ENCODE peak calls at places on chromosomes 11 and 22, in ten cellular contexts. I, A, R, B, D, F, J, Q, Z and X are unnamed samples.

GRCh38 chr22:43885319-43885671 is 6.5 kb downstream of the PNPLA5 start:
- DNase-seq in I (no peak), A (no peak), R (no peak), B (no peak), D (no peak), F (no peak), J (no peak), Q (no peak), Z (no peak), X (no peak)

GRCh38 chr22:40709752-40710413 is 30.6 kb downstream of the MCHR1 start:
- DNase-seq in I (no peak), A (peak), R (no peak), B (no peak), D (no peak), F (no peak), J (no peak), Q (no peak), Z (no peak), X (no peak)

GRCh38 chr22:32206774-32207758 is 2.2 kb upstream of the RFPL2 start:
- DNase-seq in I (no peak), A (peak), R (peak), B (peak), D (peak), F (no peak), J (peak), Q (peak), Z (peak), X (no peak)

GRCh38 chr22:25747245-25747944 is 5.4 kb downstream of the MYO18B start:
- DNase-seq in I (peak), A (no peak), R (peak), B (peak), D (no peak), F (no peak), J (peak), Q (peak), Z (no peak), X (no peak)

GRCh38 chr22:49862408-49862776 is 8.7 kb downstream of the ZBED4 start:
- DNase-seq in I (no peak), A (peak), R (no peak), B (no peak), D (no peak), F (no peak), J (no peak), Q (no peak), Z (no peak), X (no peak)

GRCh38 chr11:117562111-117562510 is 234.5 kb downstream of the CEP164 start:
- DNase-seq in I (no peak), A (no peak), R (no peak), B (no peak), D (no peak), F (no peak), J (no peak), Q (no peak), Z (no peak), X (no peak)

GRCh38 chr11:120537996-120538395 is 26.4 kb downstream of the GRIK4 start:
- DNase-seq in I (no peak), A (no peak), R (no peak), B (no peak), D (no peak), F (no peak), J (no peak), Q (no peak), Z (no peak), X (no peak)

GRCh38 chr11:117723625-117724024 is 73.4 kb downstream of the DSCAML1 start:
- DNase-seq in I (no peak), A (no peak), R (peak), B (no peak), D (no peak), F (no peak), J (no peak), Q (no peak), Z (no peak), X (no peak)

GRCh38 chr11:11347583-11347982 is 5.5 kb downstream of the CSNK2A3 start:
- DNase-seq in I (no peak), A (no peak), R (peak), B (no peak), D (no peak), F (no peak), J (no peak), Q (no peak), Z (no peak), X (no peak)

GRCh38 chr11:22078063-22078462 is 114.8 kb upstream of the ANO5 start:
- DNase-seq in I (no peak), A (no peak), R (no peak), B (no peak), D (no peak), F (no peak), J (no peak), Q (no peak), Z (no peak), X (no peak)

GRCh38 chr11:109123811-109124787 is 297.9 kb upstream of the C11orf87 start:
- DNase-seq in I (no peak), A (no peak), R (no peak), B (peak), D (no peak), F (no peak), J (no peak), Q (peak), Z (no peak), X (no peak)

GRCh38 chr11:87280143-87280542 is 242.4 kb downstream of the TMEM135 start:
- DNase-seq in I (no peak), A (no peak), R (no peak), B (no peak), D (no peak), F (no peak), J (no peak), Q (no peak), Z (no peak), X (no peak)

GRCh38 chr11:67267188-67268035 is 1.1 kb downstream of the GRK2 start:
- DNase-seq in I (no peak), A (no peak), R (peak), B (no peak), D (peak), F (no peak), J (peak), Q (no peak), Z (no peak), X (no peak)

GRCh38 chr11:94882931-94883330 is 90.4 kb downstream of the CWC15 start:
- DNase-seq in I (peak), A (no peak), R (no peak), B (no peak), D (no peak), F (no peak), J (no peak), Q (no peak), Z (no peak), X (no peak)

GRCh38 chr22:25582946-25583345 is 18.5 kb downstream of the GRK3 start:
- DNase-seq in I (no peak), A (no peak), R (no peak), B (peak), D (no peak), F (no peak), J (no peak), Q (peak), Z (no peak), X (no peak)

GRCh38 chr22:27416553-27417427 is 384.8 kb downstream of the MN1 start:
- DNase-seq in I (peak), A (peak), R (no peak), B (peak), D (no peak), F (no peak), J (peak), Q (peak), Z (no peak), X (peak)

GRCh38 chr11:30281476-30282288 is 41.2 kb upstream of the ARL14EP start:
- DNase-seq in I (no peak), A (no peak), R (no peak), B (no peak), D (no peak), F (no peak), J (no peak), Q (no peak), Z (no peak), X (no peak)

GRCh38 chr11:128349650-128350296 is 237.6 kb downstream of the ETS1 start:
- DNase-seq in I (no peak), A (no peak), R (no peak), B (no peak), D (no peak), F (no peak), J (no peak), Q (no peak), Z (no peak), X (no peak)

GRCh38 chr11:116719102-116719501 is 53.7 kb downstream of the BUD13 start:
- DNase-seq in I (no peak), A (no peak), R (no peak), B (no peak), D (no peak), F (no peak), J (peak), Q (no peak), Z (peak), X (no peak)

GRCh38 chr22:48404801-48405447 is 1422.7 kb downstream of the BRD1 start:
- DNase-seq in I (no peak), A (no peak), R (no peak), B (no peak), D (no peak), F (no peak), J (no peak), Q (no peak), Z (no peak), X (no peak)

GRCh38 chr11:1918436-1919315 is 827 bp upstream of the TNNT3 start:
- DNase-seq in I (no peak), A (no peak), R (peak), B (peak), D (no peak), F (no peak), J (no peak), Q (no peak), Z (no peak), X (no peak)

GRCh38 chr11:29324328-29324727 is 692.5 kb downstream of the KCNA4 start:
- DNase-seq in I (no peak), A (no peak), R (no peak), B (no peak), D (no peak), F (no peak), J (no peak), Q (no peak), Z (no peak), X (no peak)

GRCh38 chr11:65968600-65969482 is 7.3 kb downstream of the SART1 start:
- DNase-seq in I (no peak), A (no peak), R (no peak), B (no peak), D (no peak), F (no peak), J (no peak), Q (no peak), Z (no peak), X (no peak)

GRCh38 chr11:116595305-116595880 is 177.4 kb downstream of the BUD13 start:
- DNase-seq in I (no peak), A (no peak), R (no peak), B (no peak), D (no peak), F (no peak), J (peak), Q (no peak), Z (no peak), X (no peak)

GRCh38 chr11:62508336-62509058 is 38.1 kb downstream of the AHNAK start:
- DNase-seq in I (no peak), A (peak), R (peak), B (peak), D (no peak), F (no peak), J (peak), Q (peak), Z (peak), X (no peak)

GRCh38 chr22:44975444-44976262 is 34.2 kb downstream of the PHF21B start:
- DNase-seq in I (peak), A (peak), R (peak), B (peak), D (peak), F (peak), J (peak), Q (peak), Z (peak), X (peak)

GRCh38 chr11:57785072-57785471 is 23.5 kb downstream of the CTNND1 start:
- DNase-seq in I (no peak), A (no peak), R (no peak), B (no peak), D (no peak), F (no peak), J (no peak), Q (no peak), Z (no peak), X (no peak)

GRCh38 chr11:66371627-66372415 is at the start of gene SLC29A2:
- DNase-seq in I (peak), A (peak), R (peak), B (peak), D (peak), F (peak), J (peak), Q (no peak), Z (peak), X (no peak)

GRCh38 chr22:31259798-31260473 is 32.4 kb downstream of the PIK3IP1 start:
- DNase-seq in I (no peak), A (no peak), R (no peak), B (no peak), D (no peak), F (no peak), J (no peak), Q (no peak), Z (no peak), X (no peak)